ENCODE peak calls at places on chromosomes 16 and 17, in five cellular contexts. One of them, this sample, is unnamed.

GRCh38 chr17:40515491-40516041 is 14.1 kb upstream of the TNS4 start:
- DNase-seq in HFF-Myc: no peak
- DNase-seq in heart left ventricle: no peak
- DNase-seq in lower leg skin: peak
- DNase-seq in NT2/D1: no peak
- DNase-seq in this sample: no peak

GRCh38 chr16:27382187-27382855 is 19.7 kb upstream of the IL21R start:
- DNase-seq in heart left ventricle: no peak
- DNase-seq in HFF-Myc: no peak
- DNase-seq in lower leg skin: peak
- DNase-seq in NT2/D1: no peak
- DNase-seq in this sample: no peak

GRCh38 chr17:30790279-30790678 is 34.2 kb downstream of the CRLF3 start:
- DNase-seq in heart left ventricle: no peak
- DNase-seq in HFF-Myc: no peak
- DNase-seq in NT2/D1: no peak
- DNase-seq in lower leg skin: no peak
- DNase-seq in this sample: no peak

GRCh38 chr16:89289428-89290395 is 72.2 kb downstream of the ZNF778 start:
- DNase-seq in NT2/D1: peak
- DNase-seq in lower leg skin: no peak
- DNase-seq in HFF-Myc: peak
- DNase-seq in heart left ventricle: peak
- DNase-seq in this sample: peak

GRCh38 chr17:82399601-82400101 is 18.5 kb upstream of the HEXD start:
- DNase-seq in lower leg skin: no peak
- DNase-seq in HFF-Myc: no peak
- DNase-seq in heart left ventricle: no peak
- DNase-seq in NT2/D1: no peak
- DNase-seq in this sample: no peak

GRCh38 chr17:32189343-32189742 is 47.0 kb downstream of the RHOT1 start:
- DNase-seq in HFF-Myc: no peak
- DNase-seq in heart left ventricle: no peak
- DNase-seq in NT2/D1: no peak
- DNase-seq in lower leg skin: no peak
- DNase-seq in this sample: no peak

GRCh38 chr17:31595666-31596381 is 204.3 kb downstream of the RAB11FIP4 start:
- DNase-seq in HFF-Myc: no peak
- DNase-seq in heart left ventricle: no peak
- DNase-seq in NT2/D1: no peak
- DNase-seq in lower leg skin: peak
- DNase-seq in this sample: no peak

GRCh38 chr16:88420496-88420895 is 32.6 kb upstream of the ZFPM1 start:
- DNase-seq in lower leg skin: no peak
- DNase-seq in heart left ventricle: no peak
- DNase-seq in NT2/D1: no peak
- DNase-seq in HFF-Myc: no peak
- DNase-seq in this sample: no peak

GRCh38 chr17:64017381-64017980 is 3.0 kb downstream of the ICAM2 start:
- DNase-seq in NT2/D1: no peak
- DNase-seq in lower leg skin: no peak
- DNase-seq in HFF-Myc: no peak
- DNase-seq in heart left ventricle: no peak
- DNase-seq in this sample: no peak
- H3K4me3 ChIP-seq in NT2/D1: no peak
- H3K4me3 ChIP-seq in lower leg skin: no peak
- H3K4me3 ChIP-seq in HFF-Myc: no peak
- H3K4me3 ChIP-seq in heart left ventricle: no peak
- H3K4me3 ChIP-seq in this sample: no peak

GRCh38 chr17:48541036-48541573 is 3.8 kb downstream of the HOXB2 start:
- DNase-seq in NT2/D1: no peak
- DNase-seq in lower leg skin: no peak
- DNase-seq in heart left ventricle: no peak
- DNase-seq in HFF-Myc: no peak
- DNase-seq in this sample: no peak
- H3K4me3 ChIP-seq in NT2/D1: no peak
- H3K4me3 ChIP-seq in lower leg skin: peak
- H3K4me3 ChIP-seq in heart left ventricle: peak
- H3K4me3 ChIP-seq in HFF-Myc: peak
- H3K4me3 ChIP-seq in this sample: peak

DNA sequence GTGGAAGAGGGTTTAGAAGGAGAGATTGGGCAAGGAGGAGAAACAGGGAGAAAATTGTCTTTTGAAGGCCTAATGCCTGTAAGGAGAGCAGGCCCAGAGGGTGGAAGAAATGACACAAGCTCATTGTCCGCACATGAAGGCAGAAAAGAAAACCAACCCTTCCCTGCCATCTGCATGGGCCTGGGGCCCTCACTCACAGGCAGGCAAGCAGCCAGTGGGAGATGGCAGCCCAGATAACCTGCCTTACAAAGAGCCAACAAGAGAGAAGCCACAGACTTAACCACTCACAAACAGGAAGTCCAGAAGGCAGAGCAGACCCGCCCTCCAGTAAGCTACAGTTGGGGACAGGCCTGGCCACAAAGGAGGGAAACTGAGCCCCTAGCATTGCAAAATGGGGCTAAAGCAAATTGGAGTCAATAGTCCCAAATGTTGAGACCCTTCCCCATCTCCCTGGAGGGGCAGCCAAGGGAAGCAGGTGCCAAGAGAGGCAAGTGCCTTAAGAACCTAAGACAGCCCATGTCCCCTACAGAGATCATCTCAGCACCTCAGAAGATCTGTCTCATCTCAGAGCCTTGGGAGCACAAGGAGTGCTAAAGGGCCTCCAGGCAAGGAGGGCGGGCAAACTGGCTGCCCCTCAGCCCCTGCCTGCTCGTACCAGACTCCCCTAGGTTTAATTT is 7.3 kb upstream of the TSPOAP1 start:
- DNase-seq in lower leg skin: no peak
- DNase-seq in HFF-Myc: no peak
- DNase-seq in heart left ventricle: peak
- DNase-seq in NT2/D1: no peak
- DNase-seq in this sample: no peak
- H3K4me3 ChIP-seq in lower leg skin: no peak
- H3K4me3 ChIP-seq in HFF-Myc: no peak
- H3K4me3 ChIP-seq in heart left ventricle: no peak
- H3K4me3 ChIP-seq in NT2/D1: no peak
- H3K4me3 ChIP-seq in this sample: no peak

GRCh38 chr17:75457047-75457654 is 716 bp downstream of the TMEM94 start:
- DNase-seq in heart left ventricle: no peak
- DNase-seq in lower leg skin: no peak
- DNase-seq in HFF-Myc: no peak
- DNase-seq in NT2/D1: no peak
- DNase-seq in this sample: no peak
- H3K4me3 ChIP-seq in heart left ventricle: peak
- H3K4me3 ChIP-seq in lower leg skin: peak
- H3K4me3 ChIP-seq in HFF-Myc: peak
- H3K4me3 ChIP-seq in NT2/D1: peak
- H3K4me3 ChIP-seq in this sample: peak